ENCODE peak calls at places on chromosome 7, in nine cellular contexts. B is IMR-90, E is GM23248, G is neural progenitor cell, A is tibial nerve, Y is thoracic aorta, W is fibroblast of lung, C is psoas muscle, P is PC-9. I is an unnamed sample.
A peak's percentile ranks its signal among the peaks of the same experiment; 100 is the strongest.

GRCh38 chr7:92608380-92609322 is 18.5 kb upstream of the FAM133B start:
- DNase-seq in G (peak; percentile 83), C (no peak), Y (no peak), W (no peak), B (no peak), P (no peak), E (no peak), A (no peak), I (no peak)

GRCh38 chr7:138226001-138226476 is 149.8 kb downstream of the AKR1D1 start:
- DNase-seq in W (peak; percentile 79), Y (no peak), G (no peak), P (no peak), C (no peak), B (no peak), A (no peak), E (peak; percentile 11), I (no peak)

GRCh38 chr7:44625899-44626511 is 19.6 kb downstream of the OGDH start:
- DNase-seq in B (no peak), E (no peak), W (no peak), A (no peak), P (no peak), C (no peak), G (no peak), Y (no peak), I (peak; percentile 9)

GRCh38 chr7:115676080-115676479 is 354.5 kb downstream of the TFEC start:
- DNase-seq in E (peak; percentile 60), W (peak; percentile 48), G (peak; percentile 40), A (peak; percentile 9), B (peak; percentile 66), P (peak; percentile 7), C (no peak), Y (no peak), I (no peak)

GRCh38 chr7:15862781-15863165 is 176.3 kb upstream of the MEOX2 start:
- DNase-seq in G (no peak), A (no peak), B (no peak), E (no peak), C (no peak), W (no peak), Y (no peak), P (no peak), I (no peak)

GRCh38 chr7:155357573-155358041 is 59.9 kb downstream of the INSIG1 start:
- DNase-seq in E (peak; percentile 91), W (no peak), Y (no peak), P (no peak), G (no peak), B (peak; percentile 32), C (no peak), A (no peak), I (peak; percentile 39)

GRCh38 chr7:151632750-151633515 is 113.2 kb upstream of the RHEB start:
- DNase-seq in P (peak; percentile 50), C (peak; percentile 48), E (peak; percentile 21), Y (no peak), A (peak; percentile 33), G (peak; percentile 74), W (peak; percentile 55), B (peak; percentile 23), I (no peak)

GRCh38 chr7:136925556-136925955 is 57.1 kb downstream of the CHRM2 start:
- DNase-seq in P (no peak), B (peak; percentile 57), A (no peak), Y (no peak), W (peak; percentile 88), E (no peak), C (no peak), G (no peak), I (no peak)

GRCh38 chr7:117091721-117092120 is 138.4 kb downstream of the ST7 start:
- DNase-seq in P (no peak), Y (no peak), C (no peak), W (no peak), A (no peak), G (no peak), B (no peak), E (no peak), I (no peak)

GRCh38 chr7:18117482-18117881 is 89.8 kb upstream of the PRPS1L1 start:
- DNase-seq in E (peak; percentile 38), P (no peak), W (peak; percentile 94), A (no peak), C (no peak), G (no peak), B (peak; percentile 59), Y (no peak), I (no peak)

GRCh38 chr7:42224391-42225003 is 12.5 kb downstream of the GLI3 start:
- DNase-seq in E (no peak), P (no peak), C (no peak), Y (no peak), B (no peak), A (no peak), G (peak; percentile 52), W (no peak), I (no peak)

GRCh38 chr7:42219447-42219846 is 17.6 kb downstream of the GLI3 start:
- DNase-seq in A (peak; percentile 19), E (peak; percentile 60), W (peak; percentile 47), C (no peak), Y (no peak), P (no peak), G (no peak), B (no peak), I (no peak)

GRCh38 chr7:42222891-42223290 is 14.1 kb downstream of the GLI3 start:
- DNase-seq in P (no peak), B (no peak), W (no peak), E (no peak), G (peak; percentile 89), Y (no peak), A (no peak), C (no peak), I (no peak)

GRCh38 chr7:42221304-42221703 is 15.7 kb downstream of the GLI3 start:
- DNase-seq in A (no peak), Y (no peak), E (no peak), P (no peak), C (no peak), B (no peak), W (no peak), G (no peak), I (no peak)

GRCh38 chr7:42222119-42222518 is 14.9 kb downstream of the GLI3 start:
- DNase-seq in W (no peak), Y (no peak), B (no peak), G (peak; percentile 51), P (no peak), E (no peak), A (no peak), C (no peak), I (no peak)
- H3K4me1 ChIP-seq in W (peaks cover 2% of the 10 kb centered on the region), Y (no peaks in the 10 kb centered on the region), B (peaks cover 3% of the 10 kb centered on the region), G (peaks cover 97% of the 10 kb centered on the region), P (no peaks in the 10 kb centered on the region), E (peaks cover 23% of the 10 kb centered on the region), A (no peaks in the 10 kb centered on the region), C (no peaks in the 10 kb centered on the region), I (peaks cover 56% of the 10 kb centered on the region)

GRCh38 chr7:99131290-99131689 is 12.6 kb downstream of the SMURF1 start:
- DNase-seq in P (no peak), G (no peak), Y (no peak), A (no peak), C (no peak), B (no peak), E (no peak), W (no peak), I (no peak)
- H3K4me1 ChIP-seq in P (peaks cover 57% of the 10 kb centered on the region), G (peaks cover 3% of the 10 kb centered on the region), Y (peaks cover 42% of the 10 kb centered on the region), A (no peaks in the 10 kb centered on the region), C (peaks cover 29% of the 10 kb centered on the region), B (peaks cover 17% of the 10 kb centered on the region), E (peaks cover 38% of the 10 kb centered on the region), W (peaks cover 25% of the 10 kb centered on the region), I (peaks cover 98% of the 10 kb centered on the region)

DNA sequence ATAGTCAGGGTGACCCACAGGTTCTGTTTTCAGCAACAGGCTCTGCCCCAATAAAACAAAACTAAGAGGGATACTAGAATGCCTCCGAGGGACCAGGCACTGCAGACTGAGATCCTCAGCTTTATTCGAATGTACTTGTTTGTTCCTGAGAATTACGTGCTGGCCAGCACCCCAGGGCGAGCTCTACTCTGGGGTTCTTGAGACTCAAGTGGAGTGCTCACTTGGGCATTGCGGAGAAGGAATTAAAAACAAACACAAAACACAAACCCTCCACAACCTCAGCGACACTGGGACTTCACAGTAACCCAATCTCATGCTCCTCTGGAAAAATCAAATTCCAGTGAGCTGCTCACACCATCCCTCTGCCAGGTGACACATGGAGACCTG is 250.7 kb downstream of the TNS3 start:
- DNase-seq in P (no peak), Y (no peak), B (no peak), G (no peak), A (no peak), C (no peak), W (no peak), E (no peak), I (peak; percentile 56)
- H3K4me1 ChIP-seq in P (no peaks in the 10 kb centered on the region), Y (peaks cover 31% of the 10 kb centered on the region), B (peaks cover 54% of the 10 kb centered on the region), G (peaks cover 42% of the 10 kb centered on the region), A (peaks cover 6% of the 10 kb centered on the region), C (peaks cover 51% of the 10 kb centered on the region), W (peaks cover 46% of the 10 kb centered on the region), E (peaks cover 34% of the 10 kb centered on the region), I (peaks cover 46% of the 10 kb centered on the region)

GRCh38 chr7:50267525-50268041 is 36.9 kb upstream of the IKZF1 start:
- DNase-seq in G (no peak), A (no peak), E (no peak), W (no peak), Y (no peak), B (no peak), C (no peak), P (no peak), I (no peak)
- H3K4me1 ChIP-seq in G (no peaks in the 10 kb centered on the region), A (no peaks in the 10 kb centered on the region), E (no peaks in the 10 kb centered on the region), W (no peaks in the 10 kb centered on the region), Y (no peaks in the 10 kb centered on the region), B (no peaks in the 10 kb centered on the region), C (no peaks in the 10 kb centered on the region), P (no peaks in the 10 kb centered on the region), I (no peaks in the 10 kb centered on the region)

GRCh38 chr7:16913643-16914042 is 31.9 kb upstream of the AGR3 start:
- DNase-seq in B (no peak), Y (no peak), A (no peak), P (no peak), C (no peak), G (no peak), E (no peak), W (no peak), I (no peak)
- H3K4me1 ChIP-seq in B (peaks cover 7% of the 10 kb centered on the region), Y (no peaks in the 10 kb centered on the region), A (no peaks in the 10 kb centered on the region), P (peaks cover 50% of the 10 kb centered on the region), C (no peaks in the 10 kb centered on the region), G (peaks cover 15% of the 10 kb centered on the region), E (peaks cover 24% of the 10 kb centered on the region), W (peaks cover 2% of the 10 kb centered on the region), I (peaks cover 12% of the 10 kb centered on the region)

GRCh38 chr7:2637505-2638223 is 5.9 kb downstream of the TTYH3 start:
- DNase-seq in Y (no peak), G (no peak), A (peak; percentile 52), W (no peak), B (no peak), P (no peak), C (peak; percentile 69), E (no peak), I (no peak)

GRCh38 chr7:2639994-2640830 is 8.4 kb downstream of the TTYH3 start:
- DNase-seq in W (no peak), P (peak; percentile 25), G (no peak), E (no peak), B (no peak), A (no peak), Y (no peak), C (peak; percentile 39), I (no peak)

GRCh38 chr7:2637066-2637471 is 5.3 kb downstream of the TTYH3 start:
- DNase-seq in P (no peak), W (no peak), C (peak; percentile 30), Y (no peak), G (no peak), A (no peak), B (no peak), E (no peak), I (no peak)

GRCh38 chr7:2639151-2639993 is 7.6 kb downstream of the TTYH3 start:
- DNase-seq in G (no peak), Y (no peak), C (no peak), P (no peak), W (no peak), E (no peak), B (no peak), A (no peak), I (no peak)

GRCh38 chr7:2638224-2638991 is 6.6 kb downstream of the TTYH3 start:
- DNase-seq in G (no peak), A (peak; percentile 36), B (peak; percentile 71), W (peak; percentile 77), E (peak; percentile 92), P (no peak), Y (no peak), C (peak; percentile 76), I (no peak)
- H3K4me1 ChIP-seq in G (peaks cover 15% of the 10 kb centered on the region), A (no peaks in the 10 kb centered on the region), B (peaks cover 61% of the 10 kb centered on the region), W (peaks cover 63% of the 10 kb centered on the region), E (peaks cover 46% of the 10 kb centered on the region), P (peaks cover 12% of the 10 kb centered on the region), Y (peaks cover 75% of the 10 kb centered on the region), C (peaks cover 48% of the 10 kb centered on the region), I (peaks cover 86% of the 10 kb centered on the region)